ENCODE peak calls at places on chromosomes 3 and 15, in seven cellular contexts. M is K562; F is stimulated activated effector memory CD8-positive, alpha-beta T cell treated with anti-CD3 and anti-CD28 coated beads, Interleukin-12 subunit alpha, Interleukin-12 subunit beta, amount 100 ng/mL, for 72 hours; T is left cardiac atrium; Z is heart left ventricle; W is T-helper 17 cell; C is T-cell. O is an unnamed sample.

GRCh38 chr15:29083161-29083560 is 186.5 kb downstream of the NSMCE3 start:
- ATAC-seq in M (no peak), F (no peak), T (no peak), Z (no peak), W (no peak), C (no peak), O (no peak)

GRCh38 chr15:99154271-99154670 is 49.4 kb downstream of the SYNM start:
- ATAC-seq in M (no peak), F (no peak), T (no peak), Z (no peak), W (no peak), C (no peak), O (no peak)

GRCh38 chr3:197189633-197190032 is 108.8 kb downstream of the DLG1 start:
- ATAC-seq in M (no peak), F (no peak), T (no peak), Z (no peak), W (no peak), C (no peak), O (no peak)

GRCh38 chr3:137738710-137739109 is 25.4 kb upstream of the SOX14 start:
- ATAC-seq in M (no peak), F (no peak), T (no peak), Z (no peak), W (no peak), C (no peak), O (no peak)

GRCh38 chr3:66362541-66362941 is 138.3 kb downstream of the LRIG1 start:
- ATAC-seq in M (no peak), F (no peak), T (peak), Z (peak), W (no peak), C (no peak), O (no peak)

GRCh38 chr3:69451594-69451993 is 65.7 kb upstream of the FRMD4B start:
- ATAC-seq in M (no peak), F (no peak), T (peak), Z (peak), W (no peak), C (no peak), O (no peak)

GRCh38 chr3:136305879-136306278 is 55.7 kb downstream of the PCCB start:
- ATAC-seq in M (no peak), F (no peak), T (no peak), Z (no peak), W (no peak), C (no peak), O (no peak)

GRCh38 chr3:22587446-22587845 is 615.7 kb upstream of the UBE2E2 start:
- ATAC-seq in M (no peak), F (no peak), T (no peak), Z (no peak), W (no peak), C (no peak), O (no peak)

GRCh38 chr3:25618043-25618442 is 46.7 kb downstream of the TOP2B start:
- ATAC-seq in M (no peak), F (peak), T (no peak), Z (no peak), W (no peak), C (no peak), O (no peak)

GRCh38 chr3:189626286-189626685 is 4.9 kb upstream of the TP63 start:
- ATAC-seq in M (no peak), F (no peak), T (no peak), Z (no peak), W (no peak), C (no peak), O (no peak)

GRCh38 chr3:48863122-48863521 is 15.4 kb upstream of the PRKAR2A start:
- ATAC-seq in M (no peak), F (no peak), T (no peak), Z (no peak), W (no peak), C (no peak), O (no peak)

GRCh38 chr3:114270019-114270418 is 23.8 kb upstream of the TIGIT start:
- ATAC-seq in M (no peak), F (no peak), T (no peak), Z (no peak), W (no peak), C (no peak), O (no peak)